ENCODE peak calls at places on chromosome 22, in ten cellular contexts. U is fibroblast of lung, L is stomach, F is H1, T is bronchial epithelial cell, W is HCT116, X is PC-3, R is Caco-2, C is psoas muscle, J is sigmoid colon. Z is an unnamed sample.

GRCh38 chr22:36334838-36335603 is 52.7 kb downstream of the MYH9 start:
- DNase-seq in U (peak; percentile 90), L (no peak), F (no peak), T (peak; percentile 59), W (no peak), X (peak; percentile 41), R (no peak), C (no peak), J (peak; percentile 89), Z (peak; percentile 70)

GRCh38 chr22:37133304-37134018 is 16.3 kb downstream of the IL2RB start:
- DNase-seq in U (peak; percentile 19), L (no peak), F (no peak), T (no peak), W (no peak), X (no peak), R (no peak), C (no peak), J (no peak), Z (no peak)

GRCh38 chr22:31081963-31082605 is 966 bp downstream of the SMTN start:
- DNase-seq in U (peak; percentile 46), L (no peak), F (no peak), T (peak; percentile 90), W (no peak), X (peak; percentile 69), R (no peak), C (peak; percentile 12), J (no peak), Z (no peak)

GRCh38 chr22:32058656-32059280 is 15.7 kb downstream of the SLC5A1 start:
- DNase-seq in U (peak; percentile 14), L (no peak), F (no peak), T (no peak), W (no peak), X (no peak), R (no peak), C (no peak), J (no peak), Z (no peak)

GRCh38 chr22:37474447-37475090 is 11.6 kb downstream of the MFNG start:
- DNase-seq in U (no peak), L (no peak), F (no peak), T (no peak), W (no peak), X (no peak), R (no peak), C (no peak), J (no peak), Z (no peak)

GRCh38 chr22:30483169-30483568 is 11.4 kb upstream of the SEC14L3 start:
- DNase-seq in U (peak; percentile 28), L (no peak), F (no peak), T (no peak), W (no peak), X (no peak), R (no peak), C (no peak), J (no peak), Z (no peak)

GRCh38 chr22:43995798-43996169 is 28.3 kb upstream of the PARVB start:
- DNase-seq in U (no peak), L (no peak), F (no peak), T (no peak), W (no peak), X (no peak), R (no peak), C (no peak), J (no peak), Z (no peak)

GRCh38 chr22:49632199-49633009 is 195.3 kb downstream of the BRD1 start:
- DNase-seq in U (peak; percentile 41), L (peak; percentile 55), F (peak; percentile 84), T (peak; percentile 4), W (peak; percentile 7), X (peak; percentile 73), R (peak; percentile 63), C (peak; percentile 61), J (peak; percentile 76), Z (no peak)

GRCh38 chr22:22682807-22683667 is 38.6 kb downstream of the GGTLC2 start:
- DNase-seq in U (peak; percentile 24), L (no peak), F (no peak), T (no peak), W (no peak), X (peak; percentile 53), R (no peak), C (no peak), J (no peak), Z (no peak)

GRCh38 chr22:22674473-22674872 is 30.1 kb downstream of the GGTLC2 start:
- DNase-seq in U (no peak), L (no peak), F (no peak), T (no peak), W (no peak), X (no peak), R (no peak), C (no peak), J (no peak), Z (no peak)

GRCh38 chr22:22681221-22681739 is 36.9 kb downstream of the GGTLC2 start:
- DNase-seq in U (peak; percentile 11), L (no peak), F (no peak), T (no peak), W (no peak), X (no peak), R (peak; percentile 63), C (no peak), J (no peak), Z (no peak)

GRCh38 chr22:22682196-22682595 is 37.8 kb downstream of the GGTLC2 start:
- DNase-seq in U (no peak), L (no peak), F (no peak), T (no peak), W (no peak), X (no peak), R (no peak), C (no peak), J (no peak), Z (no peak)

GRCh38 chr22:22678970-22679369 is 34.6 kb downstream of the GGTLC2 start:
- DNase-seq in U (no peak), L (no peak), F (no peak), T (no peak), W (no peak), X (no peak), R (no peak), C (no peak), J (no peak), Z (no peak)
- H3K27me3 ChIP-seq in U (no peaks in the 10 kb centered on the region), L (no peaks in the 10 kb centered on the region), F (peaks cover 29% of the 10 kb centered on the region), T (no peaks in the 10 kb centered on the region), W (peaks cover 2% of the 10 kb centered on the region), X (peaks cover 11% of the 10 kb centered on the region), R (no peaks in the 10 kb centered on the region), C (peaks cover 7% of the 10 kb centered on the region), J (no peaks in the 10 kb centered on the region), Z (peaks cover 3% of the 10 kb centered on the region)

DNA sequence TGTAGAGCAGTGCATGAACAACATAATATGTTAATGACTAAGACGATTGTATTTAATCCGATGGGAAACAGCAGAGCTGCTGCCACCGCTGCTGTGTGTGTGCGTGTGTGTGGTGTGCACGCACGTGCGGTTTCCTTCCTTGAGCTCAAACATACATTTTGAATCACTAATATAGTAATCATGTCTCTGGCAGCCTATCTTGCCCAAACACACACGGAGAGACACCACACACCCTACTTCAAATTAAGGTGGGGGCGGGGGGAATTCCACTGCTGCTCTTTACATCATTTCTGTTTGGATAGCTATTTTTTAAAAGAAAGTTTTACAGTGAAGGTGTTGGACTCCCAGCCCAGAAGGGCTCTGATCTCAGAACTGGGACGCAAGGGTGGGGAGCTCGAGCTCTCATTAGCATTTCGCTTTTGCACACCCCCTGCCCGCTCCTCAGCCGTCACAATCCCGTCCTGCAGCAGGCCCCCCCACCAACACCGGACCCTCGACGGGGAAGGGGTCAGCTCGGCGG is 648 bp upstream of the FAM83F start:
- DNase-seq in U (no peak), L (no peak), F (no peak), T (peak; percentile 78), W (no peak), X (no peak), R (no peak), C (no peak), J (no peak), Z (no peak)
- H3K27me3 ChIP-seq in U (peaks cover 6% of the 10 kb centered on the region), L (peaks cover 13% of the 10 kb centered on the region), F (no peaks in the 10 kb centered on the region), T (no peaks in the 10 kb centered on the region), W (no peaks in the 10 kb centered on the region), X (no peaks in the 10 kb centered on the region), R (no peaks in the 10 kb centered on the region), C (peaks cover 50% of the 10 kb centered on the region), J (peaks cover 53% of the 10 kb centered on the region), Z (peaks cover 24% of the 10 kb centered on the region)

DNA sequence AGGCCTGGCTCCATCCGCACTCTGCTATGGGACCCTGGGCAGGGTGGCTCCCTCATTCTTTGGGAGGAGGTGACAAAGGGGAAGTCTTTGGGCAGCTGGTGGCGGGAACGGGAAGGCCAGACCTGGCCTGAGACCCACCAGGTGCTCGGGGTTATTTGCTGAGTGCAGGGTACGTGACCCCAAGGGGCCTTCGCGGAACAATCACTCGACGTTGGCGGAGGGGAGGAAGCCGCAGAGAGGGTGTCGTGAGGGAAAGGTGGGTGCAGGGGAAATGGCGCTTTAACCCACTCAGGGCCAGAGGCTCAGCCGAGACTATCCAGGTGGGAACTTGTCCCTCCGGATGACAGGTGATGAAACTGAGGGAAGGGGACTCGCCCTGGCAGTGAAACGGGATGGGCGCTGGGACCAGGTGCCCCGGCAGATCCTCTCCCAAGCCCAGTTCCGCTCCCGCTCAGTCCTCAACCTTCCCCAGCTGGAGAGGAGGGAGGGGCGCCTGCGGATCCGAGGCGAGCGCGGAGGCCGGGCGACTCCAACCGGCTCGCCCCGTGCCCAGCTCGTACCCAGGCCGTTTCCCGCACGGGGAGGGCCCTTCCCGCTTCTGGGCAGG is 911 bp downstream of the A4GALT start:
- DNase-seq in U (no peak), L (no peak), F (no peak), T (no peak), W (no peak), X (no peak), R (no peak), C (no peak), J (no peak), Z (no peak)
- H3K27me3 ChIP-seq in U (no peaks in the 10 kb centered on the region), L (peaks cover 14% of the 10 kb centered on the region), F (peaks cover 2% of the 10 kb centered on the region), T (no peaks in the 10 kb centered on the region), W (no peaks in the 10 kb centered on the region), X (peaks cover 7% of the 10 kb centered on the region), R (no peaks in the 10 kb centered on the region), C (peaks cover 12% of the 10 kb centered on the region), J (no peaks in the 10 kb centered on the region), Z (peaks cover 6% of the 10 kb centered on the region)

DNA sequence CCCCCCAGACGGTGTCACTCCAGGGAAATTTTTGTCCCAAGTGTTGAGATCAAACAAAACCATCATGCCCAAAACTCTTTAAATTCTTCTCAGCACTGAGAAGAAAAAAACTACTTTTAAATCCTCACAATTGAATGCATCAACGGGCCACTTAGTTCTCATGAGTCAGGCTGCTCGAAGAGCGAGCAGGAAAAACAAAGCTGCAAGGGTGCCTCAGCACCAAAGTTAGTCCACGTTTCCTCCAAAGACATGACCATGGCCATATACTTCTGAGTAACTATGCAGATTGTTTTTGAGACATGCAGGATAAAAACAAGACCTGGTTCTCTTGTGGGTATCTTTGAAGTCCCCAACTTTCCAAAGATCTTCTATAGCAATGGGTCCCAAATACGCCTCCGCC is 12.7 kb downstream of the MN1 start:
- DNase-seq in U (peak; percentile 72), L (no peak), F (no peak), T (no peak), W (no peak), X (no peak), R (no peak), C (no peak), J (no peak), Z (no peak)
- H3K27me3 ChIP-seq in U (peaks cover 2% of the 10 kb centered on the region), L (no peaks in the 10 kb centered on the region), F (peaks cover 6% of the 10 kb centered on the region), T (no peaks in the 10 kb centered on the region), W (no peaks in the 10 kb centered on the region), X (no peaks in the 10 kb centered on the region), R (no peaks in the 10 kb centered on the region), C (no peaks in the 10 kb centered on the region), J (no peaks in the 10 kb centered on the region), Z (peaks cover 2% of the 10 kb centered on the region)

GRCh38 chr22:29469755-29470154 is 10.3 kb upstream of the NEFH start:
- DNase-seq in U (no peak), L (no peak), F (no peak), T (no peak), W (no peak), X (no peak), R (no peak), C (no peak), J (no peak), Z (no peak)
- H3K27me3 ChIP-seq in U (peaks cover 9% of the 10 kb centered on the region), L (peaks cover 16% of the 10 kb centered on the region), F (no peaks in the 10 kb centered on the region), T (no peaks in the 10 kb centered on the region), W (no peaks in the 10 kb centered on the region), X (no peaks in the 10 kb centered on the region), R (no peaks in the 10 kb centered on the region), C (peaks cover 50% of the 10 kb centered on the region), J (peaks cover 16% of the 10 kb centered on the region), Z (peaks cover 34% of the 10 kb centered on the region)

Z was measured in AG04450.